ENCODE peak calls at places on chromosomes 1 and 21, in five cellular contexts. H, X, D, U and S are unnamed samples.

GRCh38 chr1:66478116-66478515 is 55.8 kb upstream of the SGIP1 start:
- DNase-seq in H (peak; percentile 90), X (peak; percentile 61), D (peak; percentile 2), U (peak; percentile 14), S (no peak)

GRCh38 chr1:62286778-62287224 is 32.4 kb downstream of the KANK4 start:
- DNase-seq in H (peak; percentile 36), X (no peak), D (no peak), U (no peak), S (peak; percentile 71)

GRCh38 chr1:53919675-53920066 is 25.7 kb downstream of the DIO1 start:
- DNase-seq in H (peak; percentile 37), X (peak; percentile 21), D (peak; percentile 34), U (no peak), S (no peak)

GRCh38 chr1:2109581-2110021 is 59.4 kb downstream of the PRKCZ start:
- DNase-seq in H (no peak), X (no peak), D (no peak), U (no peak), S (no peak)

GRCh38 chr1:205791568-205792180 is 16.4 kb upstream of the RAB29 start:
- DNase-seq in H (peak; percentile 21), X (peak; percentile 53), D (peak; percentile 32), U (peak; percentile 67), S (peak; percentile 64)

GRCh38 chr1:46372440-46372839 is 21.7 kb upstream of the FAAH start:
- DNase-seq in H (no peak), X (no peak), D (no peak), U (no peak), S (no peak)

GRCh38 chr1:217029311-217030157 is 306.3 kb upstream of the ESRRG start:
- DNase-seq in H (peak; percentile 89), X (peak; percentile 26), D (peak; percentile 39), U (no peak), S (no peak)

GRCh38 chr21:31193761-31194160 is 150.3 kb downstream of the TIAM1 start:
- DNase-seq in H (no peak), X (no peak), D (no peak), U (no peak), S (no peak)

GRCh38 chr1:90616395-90616794 is 100.7 kb downstream of the BARHL2 start:
- DNase-seq in H (no peak), X (peak; percentile 5), D (no peak), U (no peak), S (peak; percentile 22)

GRCh38 chr1:175000697-175001187 is 995 bp downstream of the CACYBP start:
- DNase-seq in H (peak; percentile 18), X (no peak), D (no peak), U (no peak), S (no peak)

GRCh38 chr1:201500670-201501120 is 6.2 kb downstream of the CSRP1 start:
- DNase-seq in H (peak; percentile 50), X (no peak), D (no peak), U (peak; percentile 66), S (no peak)

GRCh38 chr21:23356905-23357304 is 2250.4 kb downstream of the MRPL39 start:
- DNase-seq in H (no peak), X (no peak), D (no peak), U (no peak), S (no peak)

GRCh38 chr1:32014199-32014936 is 700 bp downstream of the KHDRBS1 start:
- DNase-seq in H (peak; percentile 51), X (peak; percentile 31), D (peak; percentile 53), U (peak; percentile 52), S (peak; percentile 27)

GRCh38 chr1:40151457-40152079 is 9.6 kb upstream of the RLF start:
- DNase-seq in H (no peak), X (no peak), D (no peak), U (no peak), S (no peak)

GRCh38 chr1:49694251-49694827 is 329.4 kb downstream of the AGBL4 start:
- DNase-seq in H (no peak), X (no peak), D (no peak), U (no peak), S (no peak)

GRCh38 chr1:229699613-229700242 is 73.7 kb downstream of the URB2 start:
- DNase-seq in H (peak; percentile 47), X (no peak), D (no peak), U (no peak), S (no peak)

GRCh38 chr1:223137402-223138100 is 5.5 kb downstream of the TLR5 start:
- DNase-seq in H (peak; percentile 46), X (no peak), D (no peak), U (no peak), S (no peak)